ENCODE peak calls at places on chromosomes 7 and 10, in seven cellular contexts. Z is HCT116, R is PC-3, X is GM23248, P is GM23338, H is hepatocyte, M is MM.1S. Q is an unnamed sample.

GRCh38 chr7:101167645-101168411 is 2.5 kb upstream of the VGF start:
- DNase-seq in R (no peak), X (no peak), M (no peak), Z (no peak), P (no peak), H (no peak), Q (no peak)

GRCh38 chr7:79868010-79868409 is 266.6 kb upstream of the GNAI1 start:
- DNase-seq in X (peak; percentile 23), R (no peak), Z (no peak), M (peak; percentile 27), P (no peak), H (no peak), Q (no peak)

GRCh38 chr7:31633894-31634494 is 53.0 kb upstream of the PPP1R17 start:
- DNase-seq in Z (peak; percentile 34), M (peak; percentile 43), H (peak; percentile 84), X (peak; percentile 69), P (peak; percentile 86), R (peak; percentile 80), Q (peak; percentile 82)

GRCh38 chr10:130737622-130738021 is 573.9 kb downstream of the TCERG1L start:
- DNase-seq in P (peak; percentile 44), H (peak; percentile 62), Z (no peak), X (peak; percentile 0), M (no peak), R (no peak), Q (peak; percentile 85)

GRCh38 chr7:116101709-116102108 is 71.1 kb upstream of the TFEC start:
- DNase-seq in P (no peak), R (peak; percentile 11), H (no peak), X (peak; percentile 83), M (no peak), Z (no peak), Q (no peak)

GRCh38 chr10:129041916-129042315 is 425.1 kb upstream of the MGMT start:
- DNase-seq in X (no peak), R (no peak), M (no peak), H (no peak), Z (no peak), P (no peak), Q (no peak)

GRCh38 chr10:44882146-44882720 is 28.9 kb upstream of the TMEM72 start:
- DNase-seq in P (no peak), R (no peak), X (no peak), H (no peak), M (peak; percentile 60), Z (no peak), Q (no peak)

GRCh38 chr10:118798186-118798811 is 43.5 kb upstream of the CACUL1 start:
- DNase-seq in X (peak; percentile 91), H (no peak), R (peak; percentile 67), P (no peak), M (no peak), Z (peak; percentile 26), Q (no peak)

GRCh38 chr10:71726673-71727428 is 7.3 kb upstream of the C10orf105 start:
- DNase-seq in R (no peak), H (no peak), Z (no peak), M (peak; percentile 81), X (no peak), P (no peak), Q (no peak)

GRCh38 chr10:101938316-101939272 is 95.0 kb upstream of the KCNIP2 start:
- DNase-seq in M (no peak), R (peak; percentile 65), Z (peak; percentile 76), P (no peak), X (peak; percentile 79), H (peak; percentile 34), Q (no peak)

GRCh38 chr7:101644879-101645278 is 15.8 kb upstream of the MYL10 start:
- DNase-seq in H (no peak), M (no peak), R (peak; percentile 52), P (no peak), X (no peak), Z (no peak), Q (no peak)

GRCh38 chr10:92923416-92923815 is 75.1 kb downstream of the EXOC6 start:
- DNase-seq in Z (no peak), X (no peak), P (no peak), R (no peak), H (no peak), M (no peak), Q (no peak)

GRCh38 chr10:6504296-6504695 is 75.8 kb downstream of the PRKCQ start:
- DNase-seq in P (no peak), R (no peak), Z (no peak), X (no peak), H (no peak), M (no peak), Q (no peak)

GRCh38 chr7:148884049-148884298 is at the start of gene EZH2:
- DNase-seq in M (no peak), X (no peak), H (no peak), P (no peak), R (no peak), Z (no peak), Q (no peak)
- H3K79me2 ChIP-seq in M (peaks cover 51% of the 10 kb centered on the region), X (peaks cover 52% of the 10 kb centered on the region), H (peaks cover 45% of the 10 kb centered on the region), P (peaks cover 42% of the 10 kb centered on the region), R (peaks cover 56% of the 10 kb centered on the region), Z (peaks cover 48% of the 10 kb centered on the region), Q (peaks cover 56% of the 10 kb centered on the region)

DNA sequence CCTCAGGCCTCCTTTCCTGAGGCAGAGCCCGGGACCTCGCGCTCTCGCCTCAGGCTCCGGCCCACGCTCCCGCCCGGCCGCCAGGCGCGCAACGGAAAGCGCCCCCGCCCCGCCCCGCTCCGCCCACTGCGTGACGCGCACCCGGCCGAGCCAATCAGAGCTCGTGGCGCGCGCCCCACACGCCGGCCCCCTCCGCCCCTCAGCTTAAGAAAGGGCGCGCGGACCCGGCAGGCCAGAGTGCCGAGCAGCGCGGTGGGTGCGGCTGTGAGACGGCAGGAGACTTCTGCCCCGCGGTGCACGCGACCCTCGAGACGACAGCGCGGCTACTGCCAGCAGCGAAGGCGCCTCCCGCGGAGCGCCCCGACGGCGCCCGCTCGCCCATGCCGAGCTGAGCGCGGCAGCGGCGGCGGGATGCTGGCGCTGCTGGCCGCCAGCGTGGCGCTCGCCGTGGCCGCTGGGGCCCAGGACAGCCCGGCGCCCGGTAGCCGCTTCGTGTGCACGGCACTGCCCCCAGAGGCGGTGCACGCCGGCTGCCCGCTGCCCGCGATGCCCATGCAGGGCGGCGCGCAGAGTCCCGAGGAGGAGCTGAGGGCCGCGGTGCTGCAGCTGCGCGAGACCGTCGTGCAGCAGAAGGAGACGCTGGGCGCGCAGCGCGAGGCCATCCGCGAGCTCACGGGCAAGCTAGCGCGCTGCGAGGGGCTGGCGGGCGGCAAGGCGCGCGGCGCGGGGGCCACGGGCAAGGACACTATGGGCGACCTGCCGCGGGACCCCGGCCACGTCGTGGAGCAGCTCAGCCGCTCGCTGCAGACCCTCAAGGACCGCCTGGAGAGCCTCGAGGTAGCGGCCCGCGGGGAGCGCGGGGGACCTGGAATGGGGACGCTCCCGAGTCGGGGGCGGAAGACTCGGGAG is at the start of gene NPTX2:
- DNase-seq in R (no peak), Z (no peak), P (peak; percentile 91), M (no peak), X (peak; percentile 42), H (peak; percentile 71), Q (peak; percentile 92)
- TF ChIP-seq EZH2phosphoT487 in R (no peak), Z (no peak), P (no peak), M (no peak), X (no peak), H (peak; percentile 52), Q (peak; percentile 10)

GRCh38 chr7:27220440-27220955 is 20.6 kb upstream of the HOXA13 start:
- DNase-seq in Z (no peak), H (no peak), M (no peak), R (no peak), X (no peak), P (no peak), Q (no peak)
- TF ChIP-seq EZH2 in Z (no peak), H (peak; percentile 25), M (no peak), R (no peak), X (no peak), P (peak; percentile 69), Q (peak; percentile 58)

DNA sequence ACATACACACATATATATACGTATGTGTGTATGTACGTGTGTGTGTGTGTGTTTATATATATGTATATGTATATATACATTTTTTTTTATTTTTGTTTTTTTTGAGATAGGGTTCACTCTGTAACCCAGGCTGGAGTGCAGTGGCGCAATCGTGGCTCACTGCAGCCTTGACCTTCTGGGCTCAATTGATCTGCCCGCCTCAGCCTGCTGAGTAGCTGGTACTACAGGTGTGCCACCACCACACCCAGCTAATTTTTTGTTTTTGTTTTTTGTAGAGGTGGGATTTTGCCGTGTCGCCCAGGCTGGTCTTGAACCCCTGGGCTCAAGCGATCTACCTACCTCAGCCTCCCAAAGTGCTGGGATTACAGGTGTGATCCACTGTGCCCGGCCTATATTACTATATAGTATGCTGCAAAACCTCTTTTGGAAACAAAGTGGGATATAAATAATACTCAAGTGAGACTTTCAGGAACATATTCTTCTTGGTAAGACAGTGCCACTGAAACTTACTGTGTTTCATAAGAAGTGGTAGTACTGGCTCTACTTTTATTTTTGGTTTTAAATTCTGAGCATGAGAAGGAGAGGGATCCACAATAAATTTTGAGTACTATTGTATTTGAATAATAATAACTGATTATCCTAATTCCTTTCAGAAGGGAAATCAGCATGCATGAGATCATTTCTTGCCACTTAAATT is 51.0 kb downstream of the MLLT10 start:
- DNase-seq in H (no peak), X (no peak), Z (no peak), P (no peak), R (no peak), M (peak; percentile 74), Q (no peak)
- H3K79me2 ChIP-seq in H (peaks cover 78% of the 10 kb centered on the region), X (peaks cover 100% of the 10 kb centered on the region), Z (peaks cover 94% of the 10 kb centered on the region), P (peaks cover 96% of the 10 kb centered on the region), R (peaks cover 28% of the 10 kb centered on the region), M (peaks cover 74% of the 10 kb centered on the region), Q (peaks cover 100% of the 10 kb centered on the region)

GRCh38 chr7:97499204-97499603 is 232.7 kb upstream of the TAC1 start:
- DNase-seq in R (peak; percentile 37), P (peak; percentile 72), X (peak; percentile 36), M (peak; percentile 46), H (peak; percentile 55), Z (peak; percentile 29), Q (peak; percentile 48)

GRCh38 chr7:97506728-97507127 is 225.2 kb upstream of the TAC1 start:
- DNase-seq in X (no peak), H (no peak), Z (no peak), R (no peak), P (no peak), M (no peak), Q (no peak)

GRCh38 chr7:97503367-97504094 is 228.4 kb upstream of the TAC1 start:
- DNase-seq in Z (no peak), P (peak; percentile 14), X (no peak), M (no peak), H (no peak), R (no peak), Q (no peak)
- TF ChIP-seq EZH2phosphoT487 in Z (no peak), P (no peak), X (no peak), M (no peak), H (no peak), R (no peak), Q (no peak)

DNA sequence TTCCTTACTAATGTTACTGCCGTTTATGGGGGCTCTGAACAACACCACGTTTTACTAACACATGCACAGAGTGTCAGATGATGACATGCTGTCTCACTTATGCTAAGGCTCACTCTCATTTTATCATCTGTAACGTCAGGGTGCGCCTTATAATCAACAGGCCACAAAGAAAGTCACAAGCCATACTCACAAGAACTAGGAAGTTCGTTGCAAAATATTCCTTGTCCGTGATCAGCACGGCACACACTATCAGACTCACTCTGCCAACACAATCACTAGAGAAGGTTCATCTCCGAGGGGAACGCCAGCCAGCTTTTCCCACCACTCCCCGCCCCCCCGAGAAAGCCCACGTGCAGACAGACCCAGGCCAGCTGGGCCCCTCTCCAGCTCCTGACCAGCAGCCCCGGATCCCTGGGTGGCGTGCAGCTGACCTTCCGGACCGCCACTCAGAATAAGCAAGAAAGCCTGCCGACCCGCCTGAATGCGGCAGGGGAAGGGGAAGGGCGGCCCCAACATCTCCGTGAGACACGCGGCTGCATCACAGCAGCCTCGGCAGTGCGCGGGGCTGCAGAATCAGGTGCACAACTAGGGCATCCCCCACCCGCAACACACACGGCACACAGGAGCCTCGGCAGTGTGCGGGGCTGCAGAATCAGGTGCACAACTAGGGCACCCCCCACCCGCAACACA is 2.7 kb upstream of the GPR146 start:
- DNase-seq in M (no peak), X (no peak), H (no peak), Z (no peak), R (no peak), P (no peak), Q (peak; percentile 56)
- TF ChIP-seq EZH2 in M (no peak), X (no peak), H (no peak), Z (no peak), R (no peak), P (no peak), Q (no peak)